ENCODE peak calls at places on chromosomes 7 and 10, in six cellular contexts. R is esophagus squamous epithelium, M is ovary, I is body of pancreas, T is Peyer's patch, O is GM12878. K is an unnamed sample.

GRCh38 chr10:126686732-126687693 is 16.5 kb upstream of the C10orf90 start:
- DNase-seq in R (no peak), M (no peak), I (no peak), T (no peak), O (no peak), K (no peak)

GRCh38 chr7:12257582-12257981 is 46.5 kb downstream of the TMEM106B start:
- DNase-seq in R (no peak), M (no peak), I (no peak), T (no peak), O (peak), K (no peak)

GRCh38 chr10:127977368-127978009 is 70.6 kb downstream of the PTPRE start:
- DNase-seq in R (no peak), M (peak), I (peak), T (peak), O (no peak), K (peak)

GRCh38 chr7:94741179-94741578 is 85.2 kb upstream of the SGCE start:
- DNase-seq in R (no peak), M (no peak), I (no peak), T (no peak), O (no peak), K (no peak)

GRCh38 chr10:72445851-72446250 is 91.1 kb upstream of the DNAJB12 start:
- DNase-seq in R (no peak), M (no peak), I (no peak), T (no peak), O (no peak), K (no peak)

GRCh38 chr10:3978174-3978573 is 193.2 kb upstream of the KLF6 start:
- DNase-seq in R (no peak), M (no peak), I (no peak), T (no peak), O (no peak), K (no peak)

GRCh38 chr7:74083117-74083876 is at the start of gene LIMK1:
- DNase-seq in R (no peak), M (peak), I (peak), T (peak), O (no peak), K (peak)

GRCh38 chr10:49322371-49323170 is 23.6 kb downstream of the C10orf71 start:
- DNase-seq in R (no peak), M (no peak), I (no peak), T (no peak), O (no peak), K (no peak)

DNA sequence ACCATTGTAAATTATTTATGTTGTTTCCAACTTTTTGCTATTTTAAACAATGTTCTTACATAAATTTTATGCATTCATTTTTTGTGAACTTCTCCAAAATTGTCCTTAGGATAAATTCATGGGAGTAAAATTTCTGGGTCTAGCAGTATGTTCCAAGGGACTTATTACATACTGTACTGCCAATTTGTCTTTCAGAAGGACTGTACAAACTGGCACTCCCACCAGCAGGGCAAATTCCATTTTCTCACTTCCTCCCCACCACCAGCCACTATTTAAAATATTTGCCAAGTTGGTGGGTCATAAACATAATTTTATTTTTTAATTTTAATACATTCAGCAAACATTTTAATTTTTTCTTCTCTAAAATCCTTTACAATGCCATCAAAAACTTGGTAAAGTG is 13.7 kb upstream of the ARID5B start:
- DNase-seq in R (no peak), M (no peak), I (no peak), T (no peak), O (no peak), K (no peak)
- TF ChIP-seq POLR2A in R (no peak), M (no peak), I (no peak), T (no peak), O (no peak), K (no peak)

GRCh38 chr7:20343211-20343610 is 12.5 kb downstream of the ITGB8 start:
- DNase-seq in R (no peak), M (no peak), I (no peak), T (no peak), O (no peak), K (no peak)
- TF ChIP-seq CTCF in R (no peak), M (no peak), I (peak), T (peak), O (peak), K (no peak)

GRCh38 chr7:44212581-44213184 is 11.9 kb downstream of the YKT6 start:
- DNase-seq in R (no peak), M (no peak), I (no peak), T (no peak), O (no peak), K (no peak)
- TF ChIP-seq POLR2A in R (no peak), M (no peak), I (no peak), T (no peak), O (no peak), K (no peak)

DNA sequence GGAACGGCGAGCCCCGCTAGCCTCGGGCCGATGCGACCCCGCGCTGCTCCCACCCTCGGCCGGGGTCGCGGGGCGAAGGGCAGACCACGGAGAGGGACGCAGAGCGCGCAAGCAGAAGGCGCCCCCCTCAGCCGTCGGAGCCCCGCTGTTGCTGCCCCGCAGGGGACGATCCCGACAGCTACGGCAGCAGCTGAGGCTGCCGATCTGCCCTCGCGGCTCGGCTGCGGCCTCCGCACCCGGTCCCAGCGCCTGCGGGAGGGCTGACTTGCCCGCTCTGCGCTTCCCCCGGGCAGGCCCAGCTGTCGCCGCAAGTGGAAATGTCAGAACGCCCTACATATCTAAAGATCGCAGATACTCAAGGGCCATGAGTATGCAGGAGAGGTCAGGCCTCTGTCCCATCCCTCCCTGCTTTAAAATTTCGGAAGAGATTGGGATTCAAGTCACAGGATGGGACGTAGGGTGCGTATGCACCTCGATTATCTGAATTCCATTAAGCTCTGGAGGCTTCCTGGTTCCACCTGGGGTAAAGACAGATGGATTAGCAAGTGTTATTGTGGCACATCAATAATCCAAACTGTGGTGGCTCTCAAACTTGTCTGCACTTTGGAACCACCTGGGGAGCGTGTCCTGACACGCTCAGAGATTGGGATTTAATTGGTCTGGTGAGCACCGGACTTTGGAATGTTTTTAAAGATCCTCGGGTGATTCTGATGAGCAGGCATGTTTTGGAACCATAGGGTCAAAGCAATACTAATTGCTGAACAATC is at the start of gene CRPPA:
- DNase-seq in R (no peak), M (peak), I (peak), T (peak), O (no peak), K (peak)
- TF ChIP-seq CTCF in R (no peak), M (no peak), I (no peak), T (no peak), O (no peak), K (no peak)

GRCh38 chr7:21427861-21428641 is at the start of gene SP4:
- DNase-seq in R (peak), M (peak), I (peak), T (peak), O (peak), K (peak)
- TF ChIP-seq POLR2A in R (peak), M (peak), I (peak), T (peak), O (peak), K (no peak)

GRCh38 chr10:59829601-59830000 is 76.3 kb upstream of the MRLN start:
- DNase-seq in R (no peak), M (no peak), I (no peak), T (no peak), O (peak), K (no peak)

GRCh38 chr10:59838390-59838789 is 68.0 kb downstream of the CCDC6 start:
- DNase-seq in R (no peak), M (no peak), I (no peak), T (no peak), O (no peak), K (no peak)

GRCh38 chr10:59831658-59832503 is 74.5 kb downstream of the CCDC6 start:
- DNase-seq in R (no peak), M (no peak), I (no peak), T (no peak), O (no peak), K (no peak)

GRCh38 chr10:59830601-59831259 is 75.6 kb downstream of the CCDC6 start:
- DNase-seq in R (no peak), M (peak), I (peak), T (no peak), O (no peak), K (peak)

DNA sequence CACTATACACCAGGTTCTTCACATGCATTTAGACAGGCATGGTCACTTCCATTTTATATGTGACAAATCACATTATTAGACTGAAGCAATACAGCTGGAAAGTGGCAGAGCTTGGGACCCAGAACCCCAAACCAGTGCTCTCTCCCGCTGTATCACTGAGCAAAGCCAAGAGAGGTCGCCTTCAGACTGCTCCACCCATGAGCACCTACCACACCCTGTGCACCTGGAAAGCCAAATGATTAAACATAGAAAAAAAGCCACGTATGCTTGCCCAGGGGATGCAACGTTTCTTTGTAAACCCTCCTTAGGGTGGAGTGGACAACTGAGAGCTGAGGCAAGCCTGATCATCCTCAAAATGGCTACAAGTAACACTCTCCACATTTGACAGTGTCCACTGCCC is 72.5 kb downstream of the CCDC6 start:
- DNase-seq in R (no peak), M (no peak), I (no peak), T (no peak), O (no peak), K (no peak)
- TF ChIP-seq CTCF in R (peak), M (no peak), I (no peak), T (peak), O (no peak), K (no peak)